ENCODE peak calls at places on chromosomes 6 and 20, in six cellular contexts. M is kidney glomerular epithelial cell, J is thoracic aorta, Q is NAMALWA, V is mucosa of gallbladder, E is AG04450. D is an unnamed sample.

GRCh38 chr6:96086745-96087144 is 71.0 kb downstream of the FUT9 start:
- DNase-seq in J (no peak), V (no peak), M (no peak), Q (no peak), E (no peak), D (no peak)

GRCh38 chr6:109834131-109834530 is 143.0 kb downstream of the FIG4 start:
- DNase-seq in M (no peak), E (no peak), J (no peak), Q (no peak), V (no peak), D (no peak)

GRCh38 chr20:2610326-2610725 is 42.1 kb upstream of the NOP56 start:
- DNase-seq in J (no peak), M (no peak), V (no peak), E (no peak), Q (no peak), D (no peak)

GRCh38 chr6:106063448-106063850 is 22.7 kb upstream of the PRDM1 start:
- DNase-seq in Q (no peak), E (no peak), V (no peak), M (no peak), J (no peak), D (no peak)

GRCh38 chr6:35973670-35974222 is 50.7 kb downstream of the SLC26A8 start:
- DNase-seq in E (no peak), J (no peak), M (no peak), Q (no peak), V (peak; percentile 55), D (no peak)

GRCh38 chr20:50837532-50838321 is 42.9 kb downstream of the BCAS4 start:
- DNase-seq in M (no peak), J (peak; percentile 77), E (peak; percentile 80), Q (no peak), V (no peak), D (peak; percentile 71)

GRCh38 chr20:25486377-25486776 is 78.9 kb downstream of the GINS1 start:
- DNase-seq in J (no peak), E (peak; percentile 10), M (no peak), V (no peak), Q (no peak), D (no peak)

GRCh38 chr6:117681321-117681720 is 6.1 kb downstream of the NUS1 start:
- DNase-seq in V (no peak), J (no peak), Q (no peak), M (no peak), E (no peak), D (no peak)

GRCh38 chr6:109453594-109454482 is 1.7 kb downstream of the MICAL1 start:
- DNase-seq in Q (no peak), M (no peak), E (no peak), J (no peak), V (no peak), D (no peak)

GRCh38 chr20:6744171-6744570 is 23.3 kb upstream of the BMP2 start:
- DNase-seq in M (no peak), J (no peak), Q (no peak), V (no peak), E (no peak), D (no peak)

GRCh38 chr20:49397525-49397924 is 84.9 kb downstream of the KCNB1 start:
- DNase-seq in E (no peak), J (no peak), V (no peak), M (no peak), Q (no peak), D (no peak)

GRCh38 chr6:15755555-15755954 is 92.7 kb upstream of the DTNBP1 start:
- DNase-seq in V (no peak), Q (no peak), J (no peak), M (no peak), E (no peak), D (no peak)

GRCh38 chr20:26276811-26277210 is 580.2 kb upstream of the ZNF337 start:
- DNase-seq in J (no peak), E (no peak), V (no peak), M (no peak), Q (no peak), D (no peak)

GRCh38 chr6:3844097-3844463 is 5.1 kb upstream of the FAM50B start:
- DNase-seq in J (no peak), E (no peak), Q (no peak), V (no peak), M (peak; percentile 45), D (no peak)

GRCh38 chr6:35469711-35470662 is 1.8 kb downstream of the RPL10A start:
- DNase-seq in V (no peak), M (no peak), Q (peak; percentile 52), J (no peak), E (no peak), D (no peak)

GRCh38 chr20:11810316-11811130 is 107.2 kb upstream of the BTBD3 start:
- DNase-seq in Q (no peak), V (no peak), M (peak; percentile 45), J (no peak), E (peak; percentile 61), D (no peak)

GRCh38 chr6:141164042-141164748 is 968.5 kb upstream of the GJE1 start:
- DNase-seq in M (no peak), E (no peak), Q (no peak), J (no peak), V (peak; percentile 18), D (no peak)

GRCh38 chr6:100695445-100695844 is 185.7 kb downstream of the ASCC3 start:
- DNase-seq in Q (no peak), E (no peak), M (no peak), J (no peak), V (no peak), D (no peak)

GRCh38 chr6:24431045-24431451 is 28.3 kb downstream of the MRS2 start:
- DNase-seq in E (peak; percentile 7), V (no peak), J (no peak), Q (peak; percentile 72), M (peak; percentile 29), D (peak; percentile 49)

GRCh38 chr6:68443704-68444103 is 191.4 kb upstream of the ADGRB3 start:
- DNase-seq in M (no peak), V (no peak), Q (no peak), E (no peak), J (no peak), D (no peak)

GRCh38 chr6:111914617-111915016 is 41.4 kb upstream of the FYN start:
- DNase-seq in Q (no peak), V (no peak), J (no peak), M (no peak), E (no peak), D (no peak)

GRCh38 chr6:144334150-144334708 is 49.1 kb downstream of the UTRN start:
- DNase-seq in E (no peak), V (no peak), M (no peak), Q (peak; percentile 76), J (no peak), D (peak; percentile 75)

GRCh38 chr6:40287296-40287820 is 299.8 kb downstream of the LRFN2 start:
- DNase-seq in M (no peak), V (peak; percentile 27), E (no peak), J (no peak), Q (no peak), D (no peak)

GRCh38 chr6:145848555-145848954 is 34.0 kb upstream of the FBXO30 start:
- DNase-seq in J (no peak), Q (no peak), E (no peak), M (no peak), V (no peak), D (no peak)

GRCh38 chr6:3480009-3480408 is 23.2 kb upstream of the SLC22A23 start:
- DNase-seq in V (no peak), E (no peak), M (no peak), Q (no peak), J (no peak), D (no peak)

GRCh38 chr6:56259682-56260081 is 12.3 kb upstream of the COL21A1 start:
- DNase-seq in V (no peak), E (no peak), M (no peak), J (no peak), Q (no peak), D (no peak)

GRCh38 chr6:52725530-52726192 is 37.6 kb downstream of the GSTA2 start:
- DNase-seq in J (no peak), V (peak; percentile 61), M (no peak), Q (no peak), E (no peak), D (no peak)

GRCh38 chr6:125393449-125393858 is 91.7 kb upstream of the HDDC2 start:
- DNase-seq in M (no peak), Q (no peak), V (no peak), J (no peak), E (no peak), D (no peak)

GRCh38 chr20:46121531-46121930 is 3.4 kb downstream of the CD40 start:
- DNase-seq in E (no peak), M (no peak), V (no peak), J (no peak), Q (no peak), D (no peak)

GRCh38 chr6:85865665-85866372 is 223.1 kb upstream of the SYNCRIP start:
- DNase-seq in J (no peak), E (no peak), M (peak; percentile 67), Q (peak; percentile 8), V (peak; percentile 43), D (peak; percentile 3)

GRCh38 chr20:33896509-33896908 is 85.4 kb downstream of the CHMP4B start:
- DNase-seq in J (no peak), E (no peak), Q (no peak), M (no peak), V (no peak), D (no peak)

GRCh38 chr6:81145506-81145905 is 607.0 kb downstream of the TENT5A start:
- DNase-seq in M (no peak), J (no peak), E (no peak), V (no peak), Q (no peak), D (no peak)

GRCh38 chr6:56911847-56912246 is 43.1 kb upstream of the BEND6 start:
- DNase-seq in E (peak; percentile 38), M (peak; percentile 64), J (no peak), V (no peak), Q (no peak), D (no peak)

GRCh38 chr20:20076297-20077065 is 24.1 kb downstream of the CFAP61 start:
- DNase-seq in M (no peak), J (no peak), V (no peak), E (peak; percentile 24), Q (no peak), D (no peak)

GRCh38 chr6:37673436-37673835 is 24.2 kb downstream of the MDGA1 start:
- DNase-seq in V (no peak), Q (no peak), M (no peak), J (no peak), E (no peak), D (no peak)